ENCODE peak calls at places on chromosomes 4 and X, in four cellular contexts. X, R, Y and S are unnamed samples.

GRCh38 chr4:179867300-179867878 is 2375.8 kb upstream of the TENM3 start:
- DNase-seq in Y (peak; percentile 66), X (peak; percentile 54), R (peak; percentile 26), S (peak; percentile 0)

GRCh38 chr4:1183985-1184773 is 11.8 kb upstream of the SPON2 start:
- DNase-seq in R (no peak), Y (no peak), X (no peak), S (peak; percentile 24)

GRCh38 chrX:150200820-150201287 is 162.3 kb upstream of the MAMLD1 start:
- DNase-seq in R (peak; percentile 36), Y (peak; percentile 54), X (peak; percentile 44), S (peak; percentile 42)

GRCh38 chrX:154313147-154313546 is 17.6 kb downstream of the TKTL1 start:
- DNase-seq in R (no peak), X (no peak), Y (no peak), S (no peak)

GRCh38 chr4:122826596-122827257 is at the start of gene FGF2:
- DNase-seq in R (peak; percentile 45), X (peak; percentile 76), Y (no peak), S (peak; percentile 40)

GRCh38 chrX:107674480-107675364 is 46.4 kb downstream of the PRPS1 start:
- DNase-seq in R (no peak), Y (no peak), X (peak; percentile 76), S (no peak)

GRCh38 chr4:26273308-26273980 is 47.4 kb upstream of the RBPJ start:
- DNase-seq in Y (no peak), R (no peak), X (no peak), S (no peak)

GRCh38 chr4:125728568-125728967 is 413.8 kb downstream of the FAT4 start:
- DNase-seq in Y (no peak), R (no peak), X (no peak), S (no peak)

GRCh38 chr4:77861500-77861899 is 1.1 kb upstream of the MRPL1 start:
- DNase-seq in Y (peak; percentile 3), X (no peak), R (no peak), S (no peak)

GRCh38 chrX:38804481-38805293 is 3.4 kb downstream of the MID1IP1 start:
- DNase-seq in R (no peak), X (peak; percentile 35), Y (no peak), S (no peak)

GRCh38 chrX:153981771-153982533 is 9.4 kb downstream of the TMEM187 start:
- DNase-seq in R (no peak), Y (no peak), X (no peak), S (no peak)

GRCh38 chr4:55157559-55158277 is 32.3 kb upstream of the KDR start:
- DNase-seq in Y (no peak), X (no peak), R (no peak), S (no peak)

GRCh38 chrX:71099736-71100135 is 4.1 kb downstream of the FOXO4 start:
- DNase-seq in X (no peak), Y (no peak), R (no peak), S (no peak)

GRCh38 chr4:88878624-88879023 is 178.4 kb downstream of the FAM13A start:
- DNase-seq in X (no peak), R (no peak), Y (peak; percentile 49), S (no peak)

GRCh38 chr4:3201718-3202702 is 46.9 kb upstream of the MSANTD1 start:
- DNase-seq in R (peak; percentile 56), Y (peak; percentile 53), X (peak; percentile 41), S (no peak)

GRCh38 chrX:46268429-46268828 is 276.8 kb downstream of the ZNF674 start:
- DNase-seq in R (no peak), Y (peak; percentile 11), X (no peak), S (no peak)

GRCh38 chr4:63717384-63717783 is 691.9 kb downstream of the TECRL start:
- DNase-seq in X (peak; percentile 1), Y (peak; percentile 21), R (no peak), S (no peak)

GRCh38 chr4:119130365-119131065 is 5.1 kb upstream of the MYOZ2 start:
- DNase-seq in R (no peak), Y (no peak), X (no peak), S (no peak)

GRCh38 chrX:58025979-58026378 is 115.7 kb upstream of the ZXDA start:
- DNase-seq in R (peak; percentile 0), Y (peak; percentile 17), X (peak; percentile 24), S (peak; percentile 0)

GRCh38 chrX:123219916-123220315 is 35.8 kb downstream of the GRIA3 start:
- DNase-seq in X (peak; percentile 5), Y (peak; percentile 11), R (no peak), S (no peak)

GRCh38 chrX:147699061-147699460 is 212.7 kb upstream of the FMR1 start:
- DNase-seq in R (no peak), Y (no peak), X (no peak), S (no peak)

GRCh38 chr4:2266181-2266580 is 4.3 kb upstream of the MXD4 start:
- DNase-seq in X (no peak), R (no peak), Y (no peak), S (no peak)

GRCh38 chrX:18543738-18544137 is 118.3 kb downstream of the CDKL5 start:
- DNase-seq in X (no peak), R (no peak), Y (no peak), S (no peak)

DNA sequence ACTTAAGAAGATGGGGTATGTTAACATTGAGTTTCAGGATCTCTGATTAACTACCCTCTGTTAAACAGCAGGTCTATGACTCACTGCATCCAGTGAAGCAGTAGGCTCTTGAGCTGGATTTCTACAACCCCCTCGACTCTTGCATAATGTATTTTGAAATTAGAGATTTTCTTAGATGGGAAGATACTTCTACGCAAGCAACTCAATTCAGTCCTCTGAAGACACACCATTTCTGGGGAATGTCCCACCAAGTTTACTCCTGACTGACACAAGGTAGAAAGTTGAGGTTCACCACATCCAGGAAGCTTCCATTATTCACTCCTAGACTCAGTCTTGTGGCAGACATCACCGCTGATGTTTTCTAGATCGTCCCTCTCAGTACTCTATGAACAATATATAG is 12.9 kb downstream of the PALLD start:
- DNase-seq in Y (no peak), R (no peak), X (no peak), S (no peak)
- TF ChIP-seq POLR2AphosphoS5 in Y (no peak), R (no peak), X (no peak), S (no peak)

GRCh38 chr4:138204507-138204906 is 37.6 kb downstream of the SLC7A11 start:
- DNase-seq in Y (peak; percentile 42), X (no peak), R (no peak), S (no peak)
- TF ChIP-seq TAF1 in Y (no peak), X (no peak), R (no peak), S (no peak)

GRCh38 chr4:177964061-177964460 is 521.8 kb upstream of the AGA start:
- DNase-seq in Y (no peak), R (no peak), X (no peak), S (no peak)

GRCh38 chr4:177961709-177962380 is 519.6 kb upstream of the AGA start:
- DNase-seq in R (no peak), Y (no peak), X (no peak), S (no peak)

DNA sequence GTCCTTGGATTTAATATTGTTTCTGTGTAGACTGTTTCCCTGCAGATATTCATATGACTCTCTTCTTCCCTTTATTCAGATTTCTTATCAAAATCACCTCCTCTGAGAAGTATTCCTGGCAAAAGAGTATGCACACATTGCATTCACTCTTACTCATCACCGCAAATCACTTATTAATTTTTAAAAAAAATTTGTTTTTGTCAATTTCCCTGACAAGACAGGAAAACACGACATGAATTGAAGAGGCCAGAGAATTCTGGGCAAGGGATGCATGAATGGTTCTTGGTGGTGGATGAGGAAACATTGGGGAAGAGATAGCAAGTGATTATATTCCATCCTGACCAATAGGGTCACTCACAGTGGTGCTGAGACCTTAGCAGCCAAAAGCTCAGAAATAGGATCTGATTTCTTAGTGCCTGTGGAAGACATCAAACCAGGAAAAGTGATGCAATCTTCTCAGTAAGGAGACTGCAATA is 522.5 kb upstream of the AGA start:
- DNase-seq in X (no peak), Y (no peak), R (no peak), S (no peak)
- TF ChIP-seq POLR2A in X (no peak), Y (no peak), R (no peak), S (no peak)

DNA sequence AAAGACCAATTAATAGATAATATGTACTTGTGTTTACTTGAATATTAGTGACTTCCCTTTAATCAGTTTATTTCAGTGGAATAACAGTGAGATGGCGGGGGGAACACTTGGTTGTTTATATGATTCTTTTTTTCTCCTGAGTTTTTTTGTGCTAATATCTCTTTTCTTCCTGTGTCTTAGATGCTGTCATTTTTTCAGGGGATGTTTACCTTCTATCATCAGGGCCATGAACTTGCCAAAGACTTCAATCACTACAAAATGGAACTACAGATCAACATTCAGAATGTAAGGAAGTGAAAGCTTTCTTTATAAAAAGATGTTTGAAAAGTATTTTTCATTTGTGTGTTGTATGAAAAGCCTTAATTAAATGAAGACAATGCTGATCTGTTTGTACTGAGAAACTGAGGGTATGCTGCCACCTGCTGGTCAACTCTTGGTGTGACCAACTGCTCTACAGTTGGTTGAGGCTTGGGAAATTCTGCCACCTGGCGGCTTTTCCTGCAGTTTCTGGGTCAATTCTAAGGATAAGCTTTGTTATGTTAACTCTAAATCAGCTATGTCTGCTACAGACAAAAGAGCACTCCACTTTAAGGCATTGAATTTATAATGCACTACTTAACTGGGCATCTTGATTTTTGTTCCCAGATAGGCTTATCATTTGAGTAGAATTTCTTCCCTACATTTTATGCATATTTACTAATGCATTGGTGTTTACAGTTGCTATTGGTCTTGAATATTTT is 134.8 kb downstream of the ARHGAP10 start:
- DNase-seq in X (peak; percentile 90), R (peak; percentile 52), Y (peak; percentile 78), S (peak; percentile 39)
- TF ChIP-seq POLR2AphosphoS5 in X (no peak), R (no peak), Y (no peak), S (no peak)

GRCh38 chr4:17103231-17103630 is 204.8 kb upstream of the LDB2 start:
- DNase-seq in Y (no peak), R (no peak), X (no peak), S (no peak)
- TF ChIP-seq TAF1 in Y (no peak), R (no peak), X (no peak), S (no peak)

GRCh38 chrX:10016516-10017132 is 49.5 kb downstream of the CLDN34 start:
- DNase-seq in R (no peak), X (no peak), Y (no peak), S (no peak)

GRCh38 chrX:10015711-10016515 is 48.8 kb downstream of the CLDN34 start:
- DNase-seq in R (no peak), X (no peak), Y (no peak), S (no peak)

GRCh38 chrX:10012776-10013175 is 45.6 kb downstream of the CLDN34 start:
- DNase-seq in R (no peak), Y (no peak), X (no peak), S (no peak)

GRCh38 chrX:10011991-10012390 is 44.8 kb downstream of the CLDN34 start:
- DNase-seq in X (no peak), Y (no peak), R (no peak), S (no peak)

DNA sequence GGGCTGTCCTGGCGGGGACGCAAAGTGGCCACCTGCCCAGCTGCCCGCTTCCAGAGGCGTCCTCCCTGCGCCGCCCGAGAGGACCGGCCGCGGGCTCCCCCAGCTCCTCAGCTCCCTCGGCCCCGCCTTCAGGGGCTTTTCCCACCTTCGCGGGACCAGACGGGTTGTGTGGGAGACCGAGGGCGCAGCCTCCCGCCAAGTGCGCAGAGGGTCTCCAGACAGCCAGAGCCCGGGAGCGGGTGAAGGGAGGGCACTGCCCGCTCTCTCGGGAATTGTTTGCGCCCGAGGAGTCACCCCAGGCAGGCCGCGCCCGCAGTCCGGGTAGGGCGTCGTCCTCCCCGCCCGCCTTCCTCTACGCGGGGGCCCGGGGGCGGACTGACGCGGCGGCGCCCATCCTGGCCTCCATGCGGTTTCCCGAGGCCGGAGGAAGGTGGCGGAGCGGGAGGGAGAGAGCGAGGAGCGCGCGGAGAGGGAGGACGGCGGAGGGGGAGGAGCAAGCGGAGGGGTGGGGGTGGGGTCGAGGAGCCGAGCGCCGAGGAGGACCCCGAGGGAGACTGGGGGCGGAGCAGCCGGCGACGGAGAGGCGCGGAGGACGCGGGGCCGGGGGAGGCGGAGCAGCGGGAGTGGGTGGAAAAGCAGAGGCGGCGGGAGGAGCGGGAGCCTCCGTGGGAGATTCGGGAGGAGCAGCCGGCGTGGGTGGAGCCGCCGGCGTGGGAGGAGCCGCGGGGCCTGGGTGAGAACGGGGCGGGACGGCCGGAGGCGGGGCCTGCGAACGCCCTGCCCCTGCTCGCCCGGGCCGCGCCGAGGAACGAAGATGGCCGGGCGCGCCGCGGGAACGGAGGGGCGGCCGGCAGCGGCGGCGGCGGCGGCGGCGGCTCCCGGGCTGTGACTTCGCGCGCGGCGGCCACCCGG is 47.6 kb downstream of the CLDN34 start:
- DNase-seq in Y (peak; percentile 48), R (peak; percentile 67), X (peak; percentile 67), S (peak; percentile 61)
- TF ChIP-seq POLR2A in Y (no peak), R (no peak), X (no peak), S (peak; percentile 23)